ENCODE peak calls at places on chromosomes 3 and 15, in five cellular contexts. J is hepatocyte, F is ovary, U is cardiac fibroblast, A is osteoblast. K is an unnamed sample.

GRCh38 chr3:168071971-168072645 is 23.6 kb downstream of the GOLIM4 start:
- DNase-seq in J (no peak), F (no peak), U (peak), A (no peak), K (no peak)

GRCh38 chr15:86611392-86612040 is 531.8 kb downstream of the AGBL1 start:
- DNase-seq in J (peak), F (no peak), U (peak), A (no peak), K (no peak)

GRCh38 chr3:14537590-14538450 is 2.3 kb downstream of the GRIP2 start:
- DNase-seq in J (no peak), F (no peak), U (no peak), A (peak), K (no peak)

GRCh38 chr15:52331490-52332240 is 36.1 kb upstream of the MYO5C start:
- DNase-seq in J (peak), F (no peak), U (peak), A (no peak), K (peak)

GRCh38 chr3:55362206-55362960 is 124.7 kb downstream of the WNT5A start:
- DNase-seq in J (no peak), F (no peak), U (no peak), A (no peak), K (no peak)

GRCh38 chr3:177599331-177599730 is 402.0 kb upstream of the TBL1XR1 start:
- DNase-seq in J (no peak), F (no peak), U (no peak), A (no peak), K (no peak)

GRCh38 chr15:41256577-41257038 is 25.5 kb downstream of the CHP1 start:
- DNase-seq in J (peak), F (no peak), U (peak), A (no peak), K (no peak)

GRCh38 chr3:27805282-27805681 is 83.2 kb upstream of the EOMES start:
- DNase-seq in J (no peak), F (no peak), U (no peak), A (no peak), K (no peak)

GRCh38 chr15:61839541-61839940 is 220.7 kb downstream of the VPS13C start:
- DNase-seq in J (no peak), F (no peak), U (no peak), A (no peak), K (no peak)

GRCh38 chr15:77548608-77549551 is 83.8 kb downstream of the LINGO1 start:
- DNase-seq in J (no peak), F (no peak), U (no peak), A (no peak), K (no peak)

GRCh38 chr15:77547801-77548607 is 84.7 kb downstream of the LINGO1 start:
- DNase-seq in J (no peak), F (no peak), U (no peak), A (no peak), K (no peak)

GRCh38 chr15:77545058-77545457 is 87.7 kb downstream of the LINGO1 start:
- DNase-seq in J (no peak), F (no peak), U (no peak), A (peak), K (no peak)

GRCh38 chr15:77546050-77546501 is 86.6 kb downstream of the LINGO1 start:
- DNase-seq in J (peak), F (no peak), U (peak), A (peak), K (peak)

DNA sequence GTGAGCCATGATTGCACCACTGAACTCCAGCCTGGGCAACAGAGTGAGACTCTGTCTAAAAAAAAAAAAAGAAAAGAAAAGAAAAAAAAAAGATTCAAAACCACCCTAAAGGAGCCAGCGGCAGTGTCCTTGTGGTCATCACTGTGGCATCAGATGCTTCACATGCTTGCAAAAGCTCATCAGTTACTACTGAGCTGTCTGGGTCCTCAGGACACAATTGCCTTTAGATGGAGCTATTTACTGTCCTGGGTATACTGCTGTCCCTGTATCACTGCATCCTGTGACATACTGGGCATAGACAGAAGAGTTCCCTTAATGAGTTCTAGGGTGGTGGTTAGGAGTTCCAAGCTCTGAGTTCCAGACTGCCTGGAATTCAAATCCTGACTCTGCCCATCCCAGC is 85.8 kb downstream of the LINGO1 start:
- DNase-seq in J (no peak), F (no peak), U (no peak), A (peak), K (no peak)
- TF ChIP-seq CTCF in J (no peak), F (no peak), U (no peak), A (no peak), K (no peak)

GRCh38 chr3:33885496-33885895 is 87.1 kb downstream of the PDCD6IP start:
- DNase-seq in J (no peak), F (no peak), U (no peak), A (no peak), K (no peak)

GRCh38 chr3:33882296-33882695 is 83.9 kb downstream of the PDCD6IP start:
- DNase-seq in J (no peak), F (no peak), U (no peak), A (no peak), K (no peak)

GRCh38 chr3:33884204-33884561 is 85.8 kb downstream of the PDCD6IP start:
- DNase-seq in J (no peak), F (no peak), U (peak), A (peak), K (no peak)

GRCh38 chr3:33884701-33885100 is 86.3 kb downstream of the PDCD6IP start:
- DNase-seq in J (no peak), F (no peak), U (no peak), A (no peak), K (no peak)

DNA sequence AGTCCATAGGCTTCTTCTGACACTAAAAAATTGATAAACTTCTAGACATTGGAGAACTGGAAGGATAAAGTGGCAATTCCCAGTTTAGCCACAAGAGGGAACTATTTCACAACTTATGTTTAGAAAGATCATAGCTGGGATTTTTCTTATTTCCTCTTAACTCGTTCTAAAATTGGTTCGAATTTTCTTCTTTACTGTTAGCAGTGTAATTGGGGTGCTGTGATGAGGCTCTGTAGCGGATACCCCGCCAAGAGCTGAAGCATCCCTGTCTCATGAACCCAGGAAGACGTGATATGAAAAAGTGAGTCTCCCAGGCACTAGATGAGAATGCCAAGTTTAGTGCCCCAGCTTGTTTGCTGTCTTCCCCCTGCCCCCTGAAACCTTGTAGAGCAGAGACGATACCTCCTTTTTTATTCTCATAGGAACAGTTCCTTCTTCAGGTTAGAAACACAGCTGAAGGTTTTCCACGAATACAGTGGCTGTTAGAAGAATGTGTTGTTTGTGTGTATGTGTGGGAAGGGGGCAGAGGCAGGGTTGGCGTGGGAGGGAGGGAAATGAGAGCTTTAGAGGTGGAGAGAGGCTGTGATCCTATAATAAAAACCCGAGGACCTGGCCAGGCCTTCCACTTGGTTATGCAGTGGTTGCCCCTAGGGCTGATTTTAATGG is 85.2 kb downstream of the PDCD6IP start:
- DNase-seq in J (peak), F (no peak), U (peak), A (peak), K (no peak)
- H3K4me3 ChIP-seq in J (no peak), F (no peak), U (no peak), A (peak), K (peak)

DNA sequence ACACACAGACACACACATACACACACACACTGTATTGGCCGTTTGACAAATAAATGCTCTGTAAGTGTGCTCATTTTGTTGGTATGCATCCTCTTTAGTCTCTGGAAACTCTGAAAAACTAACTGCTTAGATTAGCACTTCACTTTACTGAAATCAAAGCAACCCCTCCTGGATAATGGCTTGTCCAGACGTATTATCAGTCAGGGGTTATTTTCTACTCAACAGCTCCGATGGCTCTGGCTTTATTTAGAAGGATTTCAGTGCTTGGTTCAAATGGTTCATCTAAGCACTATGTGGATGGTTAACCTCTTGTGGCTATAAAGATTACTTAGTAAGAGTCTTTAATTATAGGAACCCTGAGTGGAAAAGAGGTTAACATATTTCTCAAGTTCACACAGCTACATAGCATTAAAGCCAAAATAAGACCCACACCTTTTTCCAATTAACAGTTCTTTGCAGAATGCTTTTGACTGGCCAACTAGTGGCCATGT is 516.1 kb upstream of the NAALADL2 start:
- DNase-seq in J (no peak), F (no peak), U (peak), A (no peak), K (no peak)
- TF ChIP-seq CTCF in J (no peak), F (no peak), U (no peak), A (no peak), K (no peak)

GRCh38 chr15:95296626-95297025 is 1033.9 kb upstream of the NR2F2 start:
- DNase-seq in J (no peak), F (no peak), U (no peak), A (no peak), K (no peak)

GRCh38 chr15:95292790-95293450 is 1037.6 kb upstream of the NR2F2 start:
- DNase-seq in J (no peak), F (no peak), U (peak), A (no peak), K (peak)

GRCh38 chr15:95291878-95292472 is 1038.5 kb upstream of the NR2F2 start:
- DNase-seq in J (peak), F (no peak), U (no peak), A (no peak), K (no peak)

GRCh38 chr15:95295905-95296618 is 1034.4 kb upstream of the NR2F2 start:
- DNase-seq in J (no peak), F (no peak), U (no peak), A (no peak), K (no peak)

DNA sequence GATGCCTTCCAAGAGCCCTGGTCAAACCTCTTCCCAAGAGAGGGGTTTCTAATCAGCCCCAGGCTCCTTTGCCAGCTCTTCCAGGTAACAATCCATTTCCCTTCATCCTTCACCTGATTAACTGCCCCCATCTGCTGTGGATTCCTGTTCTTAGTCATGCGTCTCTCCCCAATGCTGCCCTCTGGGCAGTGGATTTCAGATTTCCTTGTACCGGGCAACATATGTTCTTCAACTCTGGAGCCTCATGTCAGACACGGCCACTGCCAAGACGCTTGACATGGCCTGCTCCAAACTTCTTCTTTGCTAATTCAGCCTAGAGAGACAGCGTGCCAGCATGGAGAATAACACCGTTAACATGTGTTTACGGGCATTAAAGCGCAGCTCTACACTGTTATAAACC is 1035.2 kb upstream of the NR2F2 start:
- DNase-seq in J (no peak), F (no peak), U (no peak), A (no peak), K (no peak)
- H3K4me3 ChIP-seq in J (no peak), F (no peak), U (no peak), A (no peak), K (no peak)

GRCh38 chr3:46491089-46492070 is 6.4 kb upstream of the RTP3 start:
- DNase-seq in J (no peak), F (no peak), U (no peak), A (peak), K (peak)

GRCh38 chr3:46490338-46491084 is 7.3 kb upstream of the RTP3 start:
- DNase-seq in J (no peak), F (no peak), U (no peak), A (peak), K (no peak)

GRCh38 chr3:46489406-46489805 is 8.4 kb upstream of the RTP3 start:
- DNase-seq in J (no peak), F (no peak), U (no peak), A (no peak), K (no peak)

GRCh38 chr3:46489875-46490274 is 7.9 kb upstream of the RTP3 start:
- DNase-seq in J (no peak), F (no peak), U (no peak), A (no peak), K (no peak)

DNA sequence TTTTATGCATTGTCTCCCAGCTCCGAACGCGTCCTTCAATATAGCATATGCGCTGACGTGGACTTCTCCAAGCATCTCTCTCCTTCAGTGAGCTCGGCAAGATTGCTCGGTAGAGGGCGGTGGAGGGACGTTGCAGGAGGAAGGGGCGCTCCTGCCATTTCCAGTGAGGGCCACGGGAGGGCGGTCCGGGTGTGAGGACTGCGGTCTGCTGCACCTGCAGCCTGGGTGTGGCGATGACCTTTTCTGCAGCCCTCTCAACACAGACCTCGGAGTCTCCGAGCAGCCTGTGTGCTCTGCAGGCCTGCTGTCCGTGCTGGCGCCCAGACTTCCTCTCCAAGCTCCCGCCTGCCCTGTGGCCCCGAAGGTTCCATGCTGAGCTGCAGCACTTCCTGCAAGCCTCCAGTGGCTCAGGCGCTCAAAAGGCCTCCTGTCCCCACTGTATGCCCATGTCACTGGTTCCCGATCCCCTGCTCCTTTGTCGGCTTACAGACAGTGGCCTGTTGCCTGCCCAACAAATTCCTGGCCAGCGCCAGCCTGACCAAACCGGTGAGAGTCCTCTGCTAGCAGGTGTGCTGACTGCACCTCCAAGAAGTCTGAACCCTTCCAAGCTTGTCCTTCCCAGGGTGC is 8.9 kb upstream of the RTP3 start:
- DNase-seq in J (peak), F (peak), U (peak), A (peak), K (peak)
- TF ChIP-seq CTCF in J (peak), F (peak), U (peak), A (peak), K (peak)

GRCh38 chr3:25565807-25566206 is 98.9 kb downstream of the TOP2B start:
- DNase-seq in J (no peak), F (no peak), U (no peak), A (no peak), K (no peak)

GRCh38 chr3:25567390-25567789 is 97.3 kb downstream of the TOP2B start:
- DNase-seq in J (no peak), F (no peak), U (no peak), A (no peak), K (no peak)

GRCh38 chr3:25566358-25566920 is 98.3 kb downstream of the TOP2B start:
- DNase-seq in J (no peak), F (no peak), U (no peak), A (no peak), K (no peak)

GRCh38 chr3:25563601-25564000 is 101.1 kb downstream of the TOP2B start:
- DNase-seq in J (no peak), F (no peak), U (peak), A (no peak), K (no peak)

DNA sequence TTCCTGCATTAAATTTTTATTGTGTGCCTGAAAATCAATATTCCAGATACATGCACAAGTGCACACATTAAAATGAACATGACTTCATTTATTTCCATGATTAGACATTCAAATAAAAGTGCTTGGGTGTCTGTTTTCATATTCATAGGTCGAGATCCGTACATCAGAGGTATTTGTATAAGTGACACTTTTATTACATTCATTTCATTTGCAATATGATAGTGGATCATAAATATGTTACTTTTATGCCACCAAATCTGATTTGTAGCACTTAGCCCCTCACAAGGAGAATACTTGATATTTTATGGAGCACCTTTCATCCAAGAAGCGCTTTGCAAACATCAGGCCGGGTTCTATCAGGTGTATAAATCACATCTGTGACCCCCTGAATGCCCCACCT is 100.7 kb downstream of the TOP2B start:
- DNase-seq in J (no peak), F (no peak), U (no peak), A (no peak), K (no peak)
- H3K4me3 ChIP-seq in J (no peak), F (no peak), U (no peak), A (no peak), K (no peak)

K was measured in stomach.